ENCODE peak calls at places on chromosomes 7 and 10, in five cellular contexts. One of them, this sample, is unnamed.

GRCh38 chr7:110322796-110323195 is 768.1 kb upstream of the LRRN3 start:
- DNase-seq in K562: no peak
- DNase-seq in IMR-90: no peak
- DNase-seq in SK-N-SH: no peak
- DNase-seq in HepG2: no peak
- DNase-seq in this sample: no peak

GRCh38 chr10:30436200-30436599 is 2.2 kb downstream of the MAP3K8 start:
- DNase-seq in SK-N-SH: no peak
- DNase-seq in IMR-90: peak; percentile 60
- DNase-seq in HepG2: no peak
- DNase-seq in K562: peak; percentile 61
- DNase-seq in this sample: no peak

GRCh38 chr7:964401-965231 is 10.1 kb upstream of the ADAP1 start:
- DNase-seq in HepG2: peak; percentile 64
- DNase-seq in K562: peak; percentile 45
- DNase-seq in SK-N-SH: peak; percentile 89
- DNase-seq in IMR-90: peak; percentile 25
- DNase-seq in this sample: no peak

GRCh38 chr7:83594076-83594475 is 54.9 kb downstream of the SEMA3E start:
- DNase-seq in HepG2: no peak
- DNase-seq in IMR-90: no peak
- DNase-seq in K562: no peak
- DNase-seq in SK-N-SH: no peak
- DNase-seq in this sample: no peak

GRCh38 chr10:107169516-107169915 is 5.0 kb upstream of the SORCS1 start:
- DNase-seq in K562: no peak
- DNase-seq in HepG2: no peak
- DNase-seq in SK-N-SH: peak; percentile 30
- DNase-seq in IMR-90: no peak
- DNase-seq in this sample: no peak

GRCh38 chr7:54882694-54883093 is 123.7 kb upstream of the SEC61G start:
- DNase-seq in K562: no peak
- DNase-seq in IMR-90: no peak
- DNase-seq in HepG2: no peak
- DNase-seq in SK-N-SH: no peak
- DNase-seq in this sample: no peak

GRCh38 chr10:112713411-112713810 is 236.6 kb upstream of the TCF7L2 start:
- DNase-seq in HepG2: no peak
- DNase-seq in K562: no peak
- DNase-seq in SK-N-SH: no peak
- DNase-seq in IMR-90: peak; percentile 80
- DNase-seq in this sample: no peak

GRCh38 chr7:2812831-2813230 is 31.3 kb downstream of the GNA12 start:
- DNase-seq in SK-N-SH: no peak
- DNase-seq in IMR-90: no peak
- DNase-seq in K562: no peak
- DNase-seq in HepG2: no peak
- DNase-seq in this sample: no peak

GRCh38 chr7:105139381-105139780 is 125.4 kb downstream of the KMT2E start:
- DNase-seq in IMR-90: no peak
- DNase-seq in SK-N-SH: no peak
- DNase-seq in HepG2: no peak
- DNase-seq in K562: no peak
- DNase-seq in this sample: no peak

GRCh38 chr10:128908109-128908898 is 558.7 kb upstream of the MGMT start:
- DNase-seq in IMR-90: no peak
- DNase-seq in SK-N-SH: no peak
- DNase-seq in K562: no peak
- DNase-seq in HepG2: no peak
- DNase-seq in this sample: peak; percentile 5

GRCh38 chr10:63887026-63887589 is 365.9 kb downstream of the REEP3 start:
- DNase-seq in K562: peak; percentile 73
- DNase-seq in SK-N-SH: no peak
- DNase-seq in HepG2: peak; percentile 34
- DNase-seq in IMR-90: no peak
- DNase-seq in this sample: no peak

DNA sequence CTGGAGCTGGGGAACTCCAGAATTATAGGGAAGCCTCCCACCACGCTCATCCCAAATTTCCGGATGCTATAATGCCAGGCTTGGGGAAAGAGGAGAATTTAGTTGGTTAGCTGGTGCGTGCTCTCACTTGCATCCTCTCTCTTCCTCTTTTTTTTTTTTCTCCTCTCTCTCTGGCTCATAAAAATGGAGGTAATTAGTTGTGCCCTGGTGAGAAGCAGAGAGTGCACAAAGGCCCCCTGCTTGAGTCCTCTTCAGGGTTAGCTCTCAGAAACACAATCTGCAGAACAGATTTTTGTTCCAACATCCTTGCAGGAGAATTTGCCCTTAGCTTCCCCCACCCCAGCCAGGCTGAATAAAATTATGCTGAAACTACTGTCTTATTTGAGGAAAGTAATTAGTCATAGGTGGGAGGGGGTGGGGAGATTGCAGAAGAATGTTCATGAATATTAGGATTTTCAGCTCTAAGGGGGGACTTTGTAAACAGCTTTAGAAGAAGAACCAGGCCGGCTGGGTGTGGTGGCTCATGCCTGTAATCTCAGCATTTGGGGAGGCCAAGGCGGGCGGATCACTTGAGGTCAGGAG is 7.6 kb downstream of the SERPINE1 start:
- DNase-seq in IMR-90: no peak
- DNase-seq in K562: no peak
- DNase-seq in SK-N-SH: no peak
- DNase-seq in HepG2: no peak
- DNase-seq in this sample: no peak
- H2AFZ ChIP-seq in IMR-90: no peak overlapping the region
- H2AFZ ChIP-seq in K562: no peak overlapping the region
- H2AFZ ChIP-seq in SK-N-SH: no peak overlapping the region
- H2AFZ ChIP-seq in HepG2: no peak overlapping the region
- H2AFZ ChIP-seq in this sample: no peak overlapping the region

GRCh38 chr7:18762189-18762588 is 266.6 kb downstream of the HDAC9 start:
- DNase-seq in IMR-90: peak; percentile 66
- DNase-seq in K562: no peak
- DNase-seq in SK-N-SH: no peak
- DNase-seq in HepG2: no peak
- DNase-seq in this sample: no peak
- TF ChIP-seq SMC3 in IMR-90: no peak
- TF ChIP-seq SMC3 in K562: no peak
- TF ChIP-seq SMC3 in SK-N-SH: no peak
- TF ChIP-seq SMC3 in HepG2: no peak
- TF ChIP-seq SMC3 in this sample: no peak

GRCh38 chr7:23603632-23604295 is 6.6 kb downstream of the CCDC126 start:
- DNase-seq in IMR-90: no peak
- DNase-seq in SK-N-SH: no peak
- DNase-seq in K562: no peak
- DNase-seq in HepG2: no peak
- DNase-seq in this sample: no peak
- H2AFZ ChIP-seq in IMR-90: no peak overlapping the region
- H2AFZ ChIP-seq in SK-N-SH: no peak overlapping the region
- H2AFZ ChIP-seq in K562: peak overlapping the region; percentile 35
- H2AFZ ChIP-seq in HepG2: no peak overlapping the region
- H2AFZ ChIP-seq in this sample: no peak overlapping the region

DNA sequence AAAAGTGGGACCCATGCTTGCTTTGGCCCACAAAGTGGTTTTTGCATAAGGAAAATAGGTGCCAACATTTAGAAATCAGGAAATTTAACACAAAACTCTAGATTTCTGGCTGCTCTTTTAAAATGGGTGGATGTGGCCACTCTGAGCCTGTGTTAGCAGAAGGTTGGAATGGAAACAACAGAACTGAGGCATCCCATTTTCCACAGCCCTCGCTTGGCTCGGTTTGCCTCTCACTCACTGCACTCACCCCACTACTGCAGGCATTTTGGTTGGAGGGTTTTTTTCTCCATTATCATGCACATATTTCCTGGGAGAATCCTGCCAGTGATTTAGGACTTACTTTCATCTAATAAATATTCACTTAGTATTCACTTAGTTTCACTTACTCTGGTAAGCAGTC is 178.9 kb downstream of the BICC1 start:
- DNase-seq in HepG2: no peak
- DNase-seq in IMR-90: no peak
- DNase-seq in SK-N-SH: no peak
- DNase-seq in K562: no peak
- DNase-seq in this sample: no peak
- TF ChIP-seq SMC3 in HepG2: no peak
- TF ChIP-seq SMC3 in IMR-90: no peak
- TF ChIP-seq SMC3 in SK-N-SH: no peak
- TF ChIP-seq SMC3 in K562: no peak
- TF ChIP-seq SMC3 in this sample: no peak

DNA sequence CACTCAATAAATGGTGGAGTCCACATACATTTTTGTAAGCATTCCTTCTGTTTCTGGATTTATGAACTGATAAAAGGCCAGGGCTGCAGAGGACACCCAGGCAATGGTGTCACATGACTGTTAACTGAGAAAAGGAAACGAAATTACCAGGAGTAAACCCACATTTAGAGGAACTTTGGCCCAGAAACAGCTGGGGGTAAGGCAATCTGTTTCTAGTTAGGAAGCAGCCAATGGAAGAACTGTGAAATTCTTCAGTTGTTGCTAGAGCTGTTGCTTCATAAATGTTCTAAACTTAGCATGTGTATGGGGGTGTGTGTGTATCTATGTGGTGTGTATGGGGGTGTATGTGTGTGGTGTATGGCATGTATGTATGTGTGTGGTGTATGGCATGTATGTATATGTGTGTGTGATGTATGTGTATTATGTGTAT is 11.8 kb upstream of the PDCD4 start:
- DNase-seq in IMR-90: peak; percentile 72
- DNase-seq in K562: no peak
- DNase-seq in SK-N-SH: no peak
- DNase-seq in HepG2: no peak
- DNase-seq in this sample: no peak
- H2AFZ ChIP-seq in IMR-90: no peak overlapping the region
- H2AFZ ChIP-seq in K562: peak overlapping the region; percentile 60
- H2AFZ ChIP-seq in SK-N-SH: no peak overlapping the region
- H2AFZ ChIP-seq in HepG2: peak overlapping the region; percentile 17
- H2AFZ ChIP-seq in this sample: peak overlapping the region; percentile 15

GRCh38 chr7:116951366-116952292 is 1.7 kb upstream of the ST7 start:
- DNase-seq in K562: peak; percentile 76
- DNase-seq in HepG2: peak; percentile 69
- DNase-seq in IMR-90: no peak
- DNase-seq in SK-N-SH: no peak
- DNase-seq in this sample: no peak

GRCh38 chr7:116948934-116949333 is 4.4 kb upstream of the ST7 start:
- DNase-seq in SK-N-SH: no peak
- DNase-seq in HepG2: no peak
- DNase-seq in K562: no peak
- DNase-seq in IMR-90: no peak
- DNase-seq in this sample: no peak

GRCh38 chr7:116949941-116950801 is 3.1 kb upstream of the ST7 start:
- DNase-seq in IMR-90: no peak
- DNase-seq in SK-N-SH: no peak
- DNase-seq in K562: peak; percentile 73
- DNase-seq in HepG2: no peak
- DNase-seq in this sample: no peak

GRCh38 chr7:116952640-116953371 is 495 bp upstream of the ST7 start:
- DNase-seq in K562: no peak
- DNase-seq in SK-N-SH: peak; percentile 54
- DNase-seq in IMR-90: peak; percentile 33
- DNase-seq in HepG2: peak; percentile 62
- DNase-seq in this sample: no peak

DNA sequence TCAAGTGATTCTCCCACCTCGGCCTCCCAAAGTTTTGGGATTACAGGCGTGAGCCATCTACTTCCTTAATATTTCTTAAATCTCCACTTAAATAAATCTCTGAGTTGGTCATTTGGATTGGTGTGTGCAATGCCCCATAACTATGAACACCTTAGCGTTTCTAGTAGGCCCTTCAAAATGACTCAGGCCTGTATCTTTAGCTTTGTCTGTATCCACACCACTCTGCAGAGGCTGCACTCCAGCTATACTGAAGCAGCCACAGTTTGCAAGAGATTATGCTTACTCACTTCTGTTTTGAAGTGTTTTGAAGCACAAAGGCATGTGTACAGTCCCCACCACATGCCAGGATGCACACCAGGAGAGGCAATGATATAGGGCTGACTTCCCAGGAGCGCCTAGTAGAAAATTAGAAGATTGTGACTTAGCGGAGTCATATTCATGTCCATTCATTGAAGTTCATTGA is 2.4 kb upstream of the ST7 start:
- DNase-seq in HepG2: no peak
- DNase-seq in K562: no peak
- DNase-seq in IMR-90: no peak
- DNase-seq in SK-N-SH: no peak
- DNase-seq in this sample: no peak
- TF ChIP-seq SMC3 in HepG2: no peak
- TF ChIP-seq SMC3 in K562: no peak
- TF ChIP-seq SMC3 in IMR-90: no peak
- TF ChIP-seq SMC3 in SK-N-SH: no peak
- TF ChIP-seq SMC3 in this sample: no peak